ENCODE peak calls at places on chromosome 7, in seven cellular contexts. J, L, O, B, G, M and D are unnamed samples.

GRCh38 chr7:123754295-123754871 is 5.6 kb upstream of the WASL start:
- DNase-seq in G (no peak), B (no peak), M (no peak), O (no peak), L (no peak), J (no peak), D (no peak)

GRCh38 chr7:41760293-41760692 is 57.4 kb upstream of the INHBA start:
- DNase-seq in G (no peak), M (no peak), O (no peak), B (no peak), J (no peak), L (no peak), D (no peak)

GRCh38 chr7:138015096-138015495 is 13.2 kb upstream of the CREB3L2 start:
- DNase-seq in B (no peak), L (no peak), O (no peak), M (no peak), J (no peak), G (no peak), D (no peak)

GRCh38 chr7:100358027-100358856 is at the start of gene PILRB:
- DNase-seq in O (no peak), J (no peak), M (no peak), G (no peak), B (peak; percentile 78), L (no peak), D (no peak)

GRCh38 chr7:159093351-159093971 is 51.2 kb downstream of the VIPR2 start:
- DNase-seq in O (no peak), M (no peak), L (no peak), J (peak; percentile 24), B (peak; percentile 67), G (no peak), D (no peak)

GRCh38 chr7:41886257-41886905 is 183.5 kb upstream of the INHBA start:
- DNase-seq in B (no peak), L (no peak), M (peak; percentile 41), G (no peak), J (no peak), O (peak; percentile 18), D (no peak)

GRCh38 chr7:18445483-18445882 is 50.1 kb upstream of the HDAC9 start:
- DNase-seq in M (no peak), O (no peak), B (no peak), G (no peak), L (no peak), J (no peak), D (no peak)

GRCh38 chr7:105177026-105177425 is 163.0 kb downstream of the KMT2E start:
- DNase-seq in M (no peak), G (no peak), B (no peak), L (no peak), J (no peak), O (no peak), D (no peak)

GRCh38 chr7:26049081-26049480 is 102.9 kb upstream of the NFE2L3 start:
- DNase-seq in J (no peak), L (no peak), O (no peak), M (no peak), G (no peak), B (no peak), D (no peak)

GRCh38 chr7:82624337-82624736 is 180.8 kb upstream of the CACNA2D1 start:
- DNase-seq in B (no peak), L (no peak), G (no peak), J (no peak), O (no peak), M (no peak), D (no peak)

GRCh38 chr7:109375857-109376256 is 806.2 kb downstream of the DNAJB9 start:
- DNase-seq in G (no peak), B (no peak), M (no peak), L (no peak), J (no peak), O (no peak), D (no peak)

GRCh38 chr7:75042299-75042698 is 31.3 kb downstream of the RCC1L start:
- DNase-seq in O (no peak), G (no peak), B (no peak), M (no peak), L (no peak), J (no peak), D (no peak)

GRCh38 chr7:101308245-101309085 is 13.1 kb downstream of the IFT22 start:
- DNase-seq in B (no peak), L (peak; percentile 73), G (no peak), O (peak; percentile 37), M (peak; percentile 34), J (peak; percentile 87), D (peak; percentile 69)

GRCh38 chr7:155794196-155794595 is 18.1 kb downstream of the SHH start:
- DNase-seq in M (no peak), G (no peak), B (peak; percentile 56), L (no peak), O (no peak), J (no peak), D (no peak)

GRCh38 chr7:155032978-155033377 is 30.1 kb upstream of the PAXIP1 start:
- DNase-seq in O (no peak), G (no peak), L (no peak), B (no peak), J (no peak), M (no peak), D (no peak)

GRCh38 chr7:85119934-85120333 is 66.9 kb downstream of the SEMA3D start:
- DNase-seq in O (no peak), M (no peak), J (no peak), B (no peak), G (no peak), L (no peak), D (no peak)

GRCh38 chr7:129835436-129836020 is 117.2 kb downstream of the UBE2H start:
- DNase-seq in L (no peak), M (no peak), B (no peak), J (no peak), O (no peak), G (no peak), D (peak; percentile 31)

GRCh38 chr7:1531263-1531978 is 919 bp downstream of the MAFK start:
- DNase-seq in B (peak; percentile 93), L (no peak), G (no peak), J (peak; percentile 42), O (peak; percentile 65), M (no peak), D (peak; percentile 38)

GRCh38 chr7:73831656-73832579 is 1.1 kb downstream of the CLDN4 start:
- DNase-seq in J (peak; percentile 90), G (peak; percentile 77), B (no peak), O (peak; percentile 39), M (peak; percentile 60), L (peak; percentile 58), D (no peak)

GRCh38 chr7:5636914-5637313 is 144.5 kb downstream of the RNF216 start:
- DNase-seq in B (peak; percentile 74), G (no peak), M (peak; percentile 75), J (peak; percentile 31), L (no peak), O (peak; percentile 64), D (peak; percentile 19)

DNA sequence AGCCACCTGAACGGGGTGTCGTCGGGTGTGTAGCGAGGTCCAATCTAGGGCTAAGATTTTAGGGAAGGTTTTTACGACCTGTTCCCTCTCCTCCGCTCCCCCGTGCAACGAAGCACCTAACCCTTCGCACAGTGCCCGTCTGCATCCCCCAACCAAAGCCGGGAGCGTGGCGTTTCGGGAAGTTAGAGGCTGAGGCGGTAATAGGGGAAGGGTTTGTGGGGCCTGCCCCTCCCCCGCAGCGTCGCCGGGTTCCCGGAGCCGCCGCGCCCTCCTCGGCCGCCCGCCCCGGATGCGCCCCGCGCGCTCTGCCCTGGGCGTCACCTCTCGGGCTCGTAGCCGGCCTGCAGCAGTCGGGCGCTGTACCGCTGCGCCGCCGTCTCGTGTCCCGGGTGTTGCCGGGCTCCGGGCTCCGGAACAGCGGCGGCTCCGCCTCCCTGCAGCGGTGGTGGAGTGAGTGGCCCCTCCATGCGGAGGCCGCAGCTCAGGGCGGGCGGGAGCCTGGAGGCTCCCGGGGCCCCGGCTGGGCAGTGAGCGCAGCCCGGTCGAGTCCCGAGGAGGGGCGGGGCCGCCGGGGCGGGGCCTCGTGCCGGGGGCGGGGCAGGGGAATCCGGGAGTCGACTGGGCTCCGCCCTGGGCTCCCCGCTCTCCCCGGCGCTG is at the start of gene IMPDH1:
- DNase-seq in L (no peak), G (no peak), B (peak; percentile 99), O (peak; percentile 88), J (peak; percentile 94), M (peak; percentile 87), D (peak; percentile 80)
- TF ChIP-seq POLR2A in L (no peak), G (peak; percentile 80), B (no peak), O (no peak), J (no peak), M (no peak), D (no peak)

DNA sequence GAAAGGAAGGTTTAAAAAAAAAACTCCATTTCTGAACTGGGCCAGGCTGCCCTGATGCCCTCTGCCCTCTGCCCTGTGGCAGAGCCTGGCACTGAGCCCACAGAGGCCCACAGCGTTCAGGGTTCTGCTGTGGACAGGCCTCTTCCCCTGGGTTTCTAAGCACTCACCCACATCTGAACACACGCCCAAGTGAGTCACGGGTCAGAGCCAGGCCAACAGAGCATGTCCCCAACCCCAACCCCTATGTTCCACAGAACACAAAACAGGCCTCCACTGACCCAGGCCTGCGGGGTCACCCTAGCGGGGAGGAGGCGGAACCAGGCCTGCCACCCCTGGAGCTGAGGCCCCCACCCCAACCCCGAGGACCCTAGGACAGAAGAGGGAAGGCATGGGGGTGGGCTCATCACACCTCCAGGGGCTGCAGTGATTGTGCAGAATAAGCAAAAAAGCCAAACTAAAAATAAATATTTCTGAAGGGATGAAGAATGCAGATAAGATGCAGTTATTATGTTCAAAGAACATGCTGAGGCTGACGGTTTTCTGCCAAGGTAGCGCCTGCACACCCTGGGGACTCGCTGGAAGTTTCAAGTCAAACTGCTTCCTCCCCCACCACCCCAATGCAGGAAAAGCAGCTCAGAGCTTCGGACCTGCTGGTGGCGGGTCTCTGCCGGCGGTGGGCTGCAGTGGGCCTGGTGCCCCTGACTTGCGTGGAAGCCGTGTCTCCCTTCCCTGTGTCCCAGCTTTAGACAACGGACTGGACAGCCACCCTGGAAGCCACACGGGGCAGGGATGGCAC is 5.4 kb downstream of the WDR86 start:
- DNase-seq in M (no peak), G (peak; percentile 19), L (no peak), O (peak; percentile 37), J (no peak), B (peak; percentile 72), D (no peak)
- TF ChIP-seq POLR2A in M (no peak), G (no peak), L (no peak), O (no peak), J (no peak), B (no peak), D (no peak)

DNA sequence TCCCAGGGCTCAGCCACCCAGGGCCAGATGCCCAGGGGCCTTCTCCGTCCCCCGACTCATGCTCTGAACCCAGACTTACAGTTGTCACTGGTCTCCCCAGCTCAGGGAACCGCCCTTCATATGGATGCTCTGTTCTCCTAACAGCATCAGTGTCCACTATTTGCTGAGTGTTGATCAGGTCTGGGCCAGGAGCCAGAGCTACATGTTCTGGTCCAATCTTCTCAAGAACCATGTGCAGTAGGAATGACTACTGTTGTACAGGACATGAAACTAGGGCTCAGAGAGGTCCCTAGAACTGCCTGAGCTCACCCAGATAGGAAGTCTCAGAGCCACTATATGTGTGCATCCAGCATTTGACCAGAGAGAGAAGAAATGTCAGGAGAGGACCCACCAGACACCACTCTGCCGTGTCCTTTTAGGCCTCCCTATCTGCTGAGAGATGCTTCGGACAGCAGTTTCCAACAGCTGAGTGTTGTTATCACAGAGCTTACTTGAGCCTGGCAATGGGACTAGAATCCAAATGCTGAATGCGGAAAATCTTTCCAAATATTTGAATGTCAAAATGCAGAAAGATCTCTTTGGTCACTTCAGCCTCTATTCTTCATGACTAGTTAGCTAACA is 246.2 kb downstream of the TNS3 start:
- DNase-seq in O (no peak), B (peak; percentile 33), J (no peak), L (no peak), G (no peak), M (no peak), D (no peak)
- TF ChIP-seq POLR2A in O (no peak), B (no peak), J (no peak), L (no peak), G (no peak), M (no peak), D (no peak)

GRCh38 chr7:152462995-152463713 is 27.4 kb upstream of the KMT2C start:
- DNase-seq in L (no peak), G (no peak), B (no peak), O (no peak), M (peak; percentile 47), J (no peak), D (no peak)
- TF ChIP-seq POLR2A in L (peak; percentile 69), G (no peak), B (peak; percentile 30), O (peak; percentile 84), M (no peak), J (no peak), D (no peak)